ENCODE peak calls at places on chromosomes 12 and 14, in six cellular contexts. O is A549, T is endothelial cell of umbilical vein, Q is IMR-90, F is GM23338, H is Panc1. I is an unnamed sample.

GRCh38 chr14:24307575-24308341 is at the start of gene CIDEB:
- DNase-seq in O (peak; percentile 77), T (peak; percentile 52), Q (peak; percentile 43), F (peak; percentile 76), H (peak; percentile 33), I (peak; percentile 76)

GRCh38 chr14:57865450-57866198 is at the start of gene SLC35F4:
- DNase-seq in O (peak; percentile 5), T (no peak), Q (no peak), F (peak; percentile 96), H (no peak), I (no peak)

GRCh38 chr14:24337144-24337823 is 2.4 kb upstream of the ADCY4 start:
- DNase-seq in O (no peak), T (no peak), Q (no peak), F (no peak), H (no peak), I (no peak)

GRCh38 chr14:101340556-101340955 is 220.7 kb upstream of the DIO3 start:
- DNase-seq in O (no peak), T (no peak), Q (no peak), F (no peak), H (no peak), I (no peak)

GRCh38 chr14:60974070-60974469 is 6.8 kb downstream of the TRMT5 start:
- DNase-seq in O (no peak), T (no peak), Q (no peak), F (no peak), H (no peak), I (no peak)

GRCh38 chr12:49706351-49707126 is 666 bp downstream of the FMNL3 start:
- DNase-seq in O (no peak), T (peak; percentile 64), Q (peak; percentile 47), F (peak; percentile 65), H (no peak), I (peak; percentile 31)

GRCh38 chr14:105944632-105945610 is 418.5 kb downstream of the TMEM121 start:
- DNase-seq in O (peak; percentile 38), T (no peak), Q (no peak), F (peak; percentile 1), H (peak; percentile 8), I (peak; percentile 56)

GRCh38 chr14:101819251-101819990 is 57.9 kb downstream of the PPP2R5C start:
- DNase-seq in O (no peak), T (no peak), Q (no peak), F (no peak), H (no peak), I (no peak)

GRCh38 chr12:63445266-63445665 is 223.0 kb downstream of the DPY19L2 start:
- DNase-seq in O (no peak), T (no peak), Q (no peak), F (no peak), H (no peak), I (no peak)

GRCh38 chr12:68162374-68162773 is 2.8 kb upstream of the IFNG start:
- DNase-seq in O (no peak), T (no peak), Q (no peak), F (no peak), H (no peak), I (no peak)

GRCh38 chr12:104747956-104748355 is 210.1 kb downstream of the SLC41A2 start:
- DNase-seq in O (no peak), T (no peak), Q (no peak), F (no peak), H (no peak), I (no peak)

GRCh38 chr14:35766700-35767082 is 42.4 kb downstream of the RALGAPA1 start:
- DNase-seq in O (no peak), T (no peak), Q (peak; percentile 1), F (no peak), H (no peak), I (no peak)

GRCh38 chr14:106586098-106586704 is 1059.8 kb downstream of the TMEM121 start:
- DNase-seq in O (no peak), T (no peak), Q (no peak), F (peak; percentile 1), H (peak; percentile 18), I (no peak)

GRCh38 chr14:44988694-44989093 is 26.7 kb downstream of the TOGARAM1 start:
- DNase-seq in O (no peak), T (no peak), Q (no peak), F (no peak), H (no peak), I (no peak)

GRCh38 chr14:77225254-77225653 is 43.7 kb downstream of the TMEM63C start:
- DNase-seq in O (no peak), T (no peak), Q (no peak), F (no peak), H (no peak), I (no peak)

GRCh38 chr12:123998344-123998941 is 25.4 kb downstream of the ZNF664 start:
- DNase-seq in O (no peak), T (no peak), Q (peak; percentile 43), F (no peak), H (no peak), I (no peak)

GRCh38 chr12:120365675-120366340 is 3.2 kb downstream of the MSI1 start:
- DNase-seq in O (no peak), T (no peak), Q (no peak), F (no peak), H (no peak), I (peak; percentile 72)

GRCh38 chr12:71392521-71393145 is 47.0 kb upstream of the LGR5 start:
- DNase-seq in O (peak; percentile 66), T (peak; percentile 76), Q (peak; percentile 70), F (peak; percentile 88), H (peak; percentile 42), I (no peak)

GRCh38 chr14:79598339-79598738 is 613.0 kb downstream of the DIO2 start:
- DNase-seq in O (no peak), T (no peak), Q (peak; percentile 84), F (no peak), H (no peak), I (no peak)

GRCh38 chr12:71161575-71161974 is 3.8 kb upstream of the TSPAN8 start:
- DNase-seq in O (no peak), T (no peak), Q (no peak), F (no peak), H (no peak), I (no peak)

GRCh38 chr12:24822121-24822899 is 126.6 kb downstream of the BCAT1 start:
- DNase-seq in O (no peak), T (no peak), Q (peak; percentile 81), F (no peak), H (no peak), I (no peak)

GRCh38 chr12:92362785-92363184 is 217.1 kb upstream of the BTG1 start:
- DNase-seq in O (no peak), T (no peak), Q (no peak), F (no peak), H (no peak), I (no peak)

GRCh38 chr14:52080817-52081755 is 12.2 kb upstream of the NID2 start:
- DNase-seq in O (peak; percentile 14), T (peak; percentile 26), Q (peak; percentile 96), F (no peak), H (peak; percentile 71), I (no peak)

GRCh38 chr14:25400607-25401206 is 350.8 kb upstream of the STXBP6 start:
- DNase-seq in O (no peak), T (peak; percentile 63), Q (peak; percentile 29), F (peak; percentile 83), H (peak; percentile 15), I (peak; percentile 33)

GRCh38 chr14:25411933-25412757 is 362.2 kb upstream of the STXBP6 start:
- DNase-seq in O (no peak), T (no peak), Q (no peak), F (peak; percentile 71), H (no peak), I (no peak)

GRCh38 chr14:101123639-101124525 is 220.4 kb upstream of the RTL1 start:
- DNase-seq in O (no peak), T (no peak), Q (no peak), F (no peak), H (no peak), I (peak; percentile 28)

GRCh38 chr12:78898416-78898815 is 33.8 kb downstream of the SYT1 start:
- DNase-seq in O (no peak), T (peak; percentile 37), Q (no peak), F (no peak), H (no peak), I (no peak)

DNA sequence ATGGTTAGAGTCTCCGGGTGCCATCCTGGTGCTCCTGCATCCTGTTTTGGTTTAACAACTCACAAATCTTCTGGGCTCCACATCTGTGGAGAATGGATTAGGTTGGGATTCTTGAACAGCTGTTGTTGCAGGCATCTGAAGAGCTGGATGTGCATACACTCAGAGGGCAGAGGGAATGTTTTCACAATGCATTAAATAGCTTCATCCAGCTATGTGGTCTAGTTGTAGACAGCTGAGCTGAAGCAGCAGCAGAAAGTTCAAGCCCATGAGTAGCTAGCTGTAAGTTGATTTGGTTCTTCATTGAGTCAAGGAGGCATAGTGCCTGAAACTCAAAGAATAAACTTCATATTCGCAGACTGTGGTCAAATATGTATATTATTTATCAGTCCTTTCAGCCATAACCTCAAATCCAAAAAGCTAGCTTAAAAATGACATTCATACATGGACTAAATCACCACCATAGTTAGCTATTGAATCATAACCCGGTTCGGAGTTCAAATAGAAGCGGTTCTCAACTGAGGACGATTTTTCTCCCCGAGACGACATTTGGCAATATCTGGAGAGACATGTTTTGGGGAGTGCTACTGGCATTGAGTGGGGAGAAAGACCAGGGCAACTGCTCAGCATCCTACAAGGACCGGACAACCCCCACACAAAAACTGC is 858 bp upstream of the ANKRD13A start:
- DNase-seq in O (no peak), T (peak; percentile 11), Q (peak; percentile 50), F (no peak), H (no peak), I (no peak)
- H3K4me1 ChIP-seq in O (peaks cover 30% of the 10 kb centered on the region), T (peaks cover 34% of the 10 kb centered on the region), Q (peaks cover 14% of the 10 kb centered on the region), F (peaks cover 25% of the 10 kb centered on the region), H (peaks cover 26% of the 10 kb centered on the region), I (peaks cover 7% of the 10 kb centered on the region)

DNA sequence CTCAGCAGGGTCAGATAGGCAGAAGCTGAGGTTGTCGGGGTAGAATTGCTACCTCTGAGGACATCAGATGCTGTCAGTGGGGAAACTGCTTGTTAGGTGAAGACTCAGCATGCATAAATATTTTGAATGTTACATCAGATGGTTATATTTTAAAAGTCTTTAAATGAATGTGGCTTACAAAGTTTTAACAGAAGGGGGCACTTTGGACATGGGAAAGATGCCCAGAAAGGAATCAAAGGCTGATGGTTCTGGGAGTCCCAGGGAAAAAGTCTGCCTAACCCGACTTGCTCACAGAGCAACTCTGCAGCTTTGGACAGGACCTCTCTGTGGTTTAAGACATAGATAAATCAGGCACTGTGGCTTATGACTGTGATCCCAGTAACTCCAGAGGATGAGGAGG is 474.8 kb downstream of the ATP23 start:
- DNase-seq in O (no peak), T (peak; percentile 41), Q (peak; percentile 88), F (no peak), H (no peak), I (no peak)
- H3K27ac ChIP-seq in O (peak overlapping the region; percentile 56), T (no peak overlapping the region), Q (peak overlapping the region; percentile 60), F (no peak overlapping the region), H (peak overlapping the region; percentile 19), I (no peak overlapping the region)

GRCh38 chr14:99790201-99790977 is 2.8 kb upstream of the EML1 start:
- DNase-seq in O (no peak), T (no peak), Q (no peak), F (no peak), H (no peak), I (no peak)
- H3K4me1 ChIP-seq in O (peaks cover 20% of the 10 kb centered on the region), T (peaks cover 20% of the 10 kb centered on the region), Q (peaks cover 10% of the 10 kb centered on the region), F (peaks cover 13% of the 10 kb centered on the region), H (peaks cover 16% of the 10 kb centered on the region), I (peaks cover 2% of the 10 kb centered on the region)

GRCh38 chr14:99737451-99737951 is 53.4 kb downstream of the CYP46A1 start:
- DNase-seq in O (peak; percentile 86), T (peak; percentile 79), Q (no peak), F (no peak), H (no peak), I (peak; percentile 67)
- H3K27ac ChIP-seq in O (peak overlapping the region; percentile 60), T (peak overlapping the region; percentile 81), Q (no peak overlapping the region), F (no peak overlapping the region), H (peak overlapping the region; percentile 23), I (peak overlapping the region; percentile 90)